ENCODE peak calls at places on chromosomes 11 and 22, in eight cellular contexts. Q, Y, Z, L, K, R, I and J are unnamed samples.

GRCh38 chr22:21690401-21690801 is 24.6 kb downstream of the PPIL2 start:
- DNase-seq in Q (no peak), Y (peak), Z (no peak), L (no peak), K (no peak), R (no peak), I (no peak), J (no peak)

GRCh38 chr11:128022007-128022368 is 565.4 kb downstream of the ETS1 start:
- DNase-seq in Q (no peak), Y (no peak), Z (no peak), L (no peak), K (no peak), R (no peak), I (peak), J (no peak)

GRCh38 chr11:124672531-124673215 is 866 bp downstream of the SIAE start:
- DNase-seq in Q (no peak), Y (no peak), Z (no peak), L (no peak), K (no peak), R (no peak), I (no peak), J (no peak)

GRCh38 chr11:19316434-19316833 is 75.7 kb upstream of the E2F8 start:
- DNase-seq in Q (no peak), Y (no peak), Z (no peak), L (peak), K (no peak), R (no peak), I (no peak), J (no peak)

GRCh38 chr11:44188643-44189042 is 93.2 kb downstream of the EXT2 start:
- DNase-seq in Q (no peak), Y (no peak), Z (no peak), L (no peak), K (no peak), R (no peak), I (peak), J (no peak)

GRCh38 chr11:44944181-44944852 is 6.4 kb downstream of the TP53I11 start:
- DNase-seq in Q (no peak), Y (no peak), Z (no peak), L (no peak), K (no peak), R (no peak), I (no peak), J (no peak)

GRCh38 chr22:26439559-26439958 is 10.5 kb downstream of the ASPHD2 start:
- DNase-seq in Q (no peak), Y (no peak), Z (no peak), L (no peak), K (no peak), R (no peak), I (no peak), J (no peak)

GRCh38 chr22:19530751-19531150 is 6.5 kb upstream of the CLDN5 start:
- DNase-seq in Q (no peak), Y (no peak), Z (no peak), L (no peak), K (no peak), R (no peak), I (no peak), J (no peak)

GRCh38 chr11:47403135-47403534 is 5.3 kb upstream of the SLC39A13 start:
- DNase-seq in Q (no peak), Y (no peak), Z (no peak), L (peak), K (no peak), R (no peak), I (no peak), J (no peak)

GRCh38 chr11:77167111-77167626 is 39.1 kb downstream of the MYO7A start:
- DNase-seq in Q (no peak), Y (no peak), Z (no peak), L (no peak), K (no peak), R (no peak), I (peak), J (no peak)

GRCh38 chr11:8217926-8218325 is 45.8 kb downstream of the LMO1 start:
- DNase-seq in Q (no peak), Y (no peak), Z (no peak), L (no peak), K (no peak), R (no peak), I (peak), J (no peak)

GRCh38 chr22:39180566-39180965 is 28.1 kb upstream of the CBX7 start:
- DNase-seq in Q (no peak), Y (no peak), Z (no peak), L (no peak), K (no peak), R (no peak), I (no peak), J (no peak)

GRCh38 chr22:19056951-19057401 is 65.2 kb downstream of the DGCR2 start:
- DNase-seq in Q (no peak), Y (no peak), Z (no peak), L (no peak), K (no peak), R (no peak), I (no peak), J (no peak)

GRCh38 chr11:111119751-111120150 is 125.8 kb upstream of the POU2AF2 start:
- DNase-seq in Q (no peak), Y (no peak), Z (no peak), L (no peak), K (no peak), R (no peak), I (no peak), J (no peak)

GRCh38 chr11:58629857-58630256 is 7.4 kb downstream of the CNTF start:
- DNase-seq in Q (no peak), Y (peak), Z (peak), L (no peak), K (no peak), R (peak), I (peak), J (no peak)

GRCh38 chr11:108865411-108865810 is 200.5 kb downstream of the DDX10 start:
- DNase-seq in Q (no peak), Y (no peak), Z (no peak), L (no peak), K (no peak), R (no peak), I (no peak), J (no peak)

GRCh38 chr11:20759541-20759940 is 90.2 kb downstream of the NELL1 start:
- DNase-seq in Q (no peak), Y (no peak), Z (no peak), L (no peak), K (no peak), R (no peak), I (no peak), J (no peak)

DNA sequence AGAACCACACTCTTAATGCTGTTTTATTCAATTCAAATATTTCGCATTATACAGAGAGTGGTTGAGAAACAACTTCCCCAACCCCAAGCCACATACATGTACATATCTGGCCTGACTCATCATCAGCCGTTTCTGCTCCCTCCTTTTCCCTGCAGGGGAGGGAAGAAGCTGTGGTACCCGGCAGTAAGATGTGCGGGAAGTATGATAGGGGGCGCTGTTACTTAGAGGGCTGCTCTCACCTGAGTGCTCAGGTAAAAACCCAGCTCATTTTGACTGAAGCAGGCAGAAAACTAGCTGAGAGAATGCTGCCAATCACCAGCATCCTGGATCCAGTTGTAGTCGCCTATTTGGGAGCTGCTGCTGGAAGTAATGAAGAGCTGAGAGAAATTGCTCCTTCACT is 85.6 kb downstream of the NELL1 start:
- DNase-seq in Q (no peak), Y (no peak), Z (no peak), L (no peak), K (no peak), R (no peak), I (peak), J (no peak)
- TF ChIP-seq CTCF in Q (no peak), Y (no peak), Z (no peak), L (no peak), K (no peak), R (no peak), I (no peak), J (no peak)

GRCh38 chr11:84390441-84391078 is 1104.4 kb upstream of the CCDC90B start:
- DNase-seq in Q (no peak), Y (no peak), Z (no peak), L (no peak), K (no peak), R (peak), I (peak), J (no peak)
- TF ChIP-seq CTCF in Q (no peak), Y (no peak), Z (no peak), L (no peak), K (no peak), R (no peak), I (no peak), J (no peak)

DNA sequence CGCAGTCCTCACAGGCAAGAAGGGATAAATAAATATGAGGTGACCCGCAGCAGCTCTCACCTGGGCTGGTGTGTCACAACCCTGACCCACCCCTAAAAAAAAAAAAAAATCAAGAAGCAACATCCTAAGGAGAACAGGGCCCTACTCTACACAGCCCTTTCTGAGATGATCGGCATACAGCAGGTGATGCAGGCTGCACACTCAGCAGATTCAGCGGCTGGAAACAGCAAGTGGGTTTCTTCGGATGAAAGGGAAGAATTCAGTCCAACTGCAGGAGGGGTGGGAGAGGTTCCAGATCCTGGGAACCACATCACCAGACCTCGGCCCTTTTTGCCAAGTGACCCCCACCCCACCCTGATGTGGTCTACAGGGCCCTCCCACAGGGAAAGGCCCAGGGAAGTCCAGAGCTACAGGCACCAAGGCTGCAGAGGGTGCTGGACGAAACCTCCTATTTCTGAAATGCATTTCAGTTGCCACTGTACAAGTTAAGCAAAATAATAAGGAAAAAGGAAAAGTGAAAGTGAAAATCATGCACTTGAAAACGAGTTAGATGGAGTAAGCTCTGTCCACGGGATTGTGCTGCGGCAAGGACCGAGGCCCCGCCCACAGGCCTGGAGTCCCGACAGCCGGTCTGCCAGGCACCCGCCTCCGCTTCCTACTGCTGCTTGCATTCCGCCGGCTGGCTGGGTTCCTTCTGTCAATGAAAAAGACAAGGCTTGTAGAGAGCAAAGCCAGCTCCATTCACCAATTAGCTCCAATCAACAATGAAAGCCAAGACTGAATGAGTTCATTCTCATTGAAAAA is 15.9 kb upstream of the PHLDA2 start:
- DNase-seq in Q (no peak), Y (peak), Z (no peak), L (peak), K (peak), R (no peak), I (peak), J (peak)
- TF ChIP-seq CTCF in Q (no peak), Y (no peak), Z (no peak), L (no peak), K (no peak), R (no peak), I (no peak), J (no peak)

DNA sequence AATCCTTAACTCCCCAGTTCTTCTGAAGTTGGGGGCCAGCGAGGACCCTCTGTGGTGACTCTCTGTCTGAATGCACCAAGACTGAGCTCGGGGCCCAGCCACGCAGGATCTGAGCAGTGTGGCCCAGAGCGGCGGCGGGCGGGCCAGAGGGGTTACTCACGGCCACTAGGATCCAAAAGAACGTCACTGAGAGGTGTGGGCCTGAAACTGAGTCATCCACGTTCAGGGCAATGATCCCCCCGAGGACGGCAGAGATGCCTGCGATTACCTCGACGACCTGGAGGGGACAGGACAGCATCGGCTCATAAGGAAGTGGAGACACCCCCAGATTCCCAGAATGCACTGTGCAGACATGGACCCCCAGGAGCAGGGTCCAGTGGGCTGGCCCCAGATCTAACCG is 11.2 kb downstream of the MLC1 start:
- DNase-seq in Q (no peak), Y (no peak), Z (no peak), L (no peak), K (no peak), R (no peak), I (no peak), J (no peak)
- TF ChIP-seq CTCF in Q (no peak), Y (no peak), Z (no peak), L (no peak), K (no peak), R (no peak), I (no peak), J (no peak)

DNA sequence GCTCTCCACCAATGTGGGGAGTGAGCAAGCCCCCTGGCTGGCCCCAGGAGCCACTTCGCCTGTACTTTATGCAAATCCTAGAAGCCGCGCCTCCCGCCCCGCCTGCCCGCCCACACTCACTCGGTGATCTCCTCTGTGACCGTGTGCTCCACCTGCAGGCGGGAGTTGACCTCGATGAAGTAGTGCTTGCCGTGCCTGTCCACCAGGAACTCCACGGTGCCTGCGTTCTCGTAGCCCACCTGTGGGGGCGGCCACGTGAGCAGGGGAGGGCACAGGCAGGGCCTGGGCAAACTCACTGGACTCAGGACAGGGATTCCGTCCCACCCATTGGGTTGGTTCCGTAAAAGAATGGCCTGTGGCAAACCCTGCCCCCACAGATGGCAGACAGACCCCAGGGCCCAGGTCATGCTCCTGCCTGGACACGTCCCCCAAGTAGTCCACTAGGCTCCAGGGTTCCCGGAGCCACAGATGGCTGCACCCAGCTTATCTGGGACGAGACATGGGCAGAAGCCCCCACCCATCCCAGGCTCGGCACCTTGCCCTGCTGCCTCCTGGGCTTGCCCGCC is 11.9 kb downstream of the LRFN4 start:
- DNase-seq in Q (peak), Y (peak), Z (peak), L (no peak), K (no peak), R (peak), I (peak), J (no peak)
- TF ChIP-seq CTCF in Q (peak), Y (peak), Z (peak), L (no peak), K (no peak), R (no peak), I (peak), J (peak)